ENCODE peak calls at places on chromosomes 6 and 20, in ten cellular contexts. W, O, I, L, R, N, J, F, S and C are unnamed samples.

GRCh38 chr6:26233608-26234420 is 131.2 kb upstream of the BTN3A2 start:
- DNase-seq in W (peak; percentile 75), O (peak; percentile 66), I (peak; percentile 58), L (peak; percentile 73), R (peak; percentile 77), N (peak; percentile 94), J (peak; percentile 80), F (peak; percentile 79), S (peak; percentile 63), C (no peak)

GRCh38 chr6:29907637-29908340 is 34.5 kb upstream of the HLA-A start:
- DNase-seq in W (no peak), O (no peak), I (no peak), L (no peak), R (no peak), N (no peak), J (no peak), F (no peak), S (no peak), C (no peak)

GRCh38 chr6:90212274-90212673 is 84.4 kb downstream of the BACH2 start:
- DNase-seq in W (no peak), O (no peak), I (no peak), L (no peak), R (no peak), N (no peak), J (no peak), F (no peak), S (no peak), C (no peak)

GRCh38 chr6:149843051-149843633 is 21.0 kb downstream of the LRP11 start:
- DNase-seq in W (no peak), O (no peak), I (no peak), L (no peak), R (no peak), N (no peak), J (no peak), F (no peak), S (no peak), C (no peak)

GRCh38 chr6:33294086-33294823 is 4.5 kb downstream of the RGL2 start:
- DNase-seq in W (no peak), O (no peak), I (no peak), L (no peak), R (no peak), N (no peak), J (no peak), F (no peak), S (no peak), C (no peak)

GRCh38 chr6:27743787-27744186 is 168.4 kb downstream of the OR2B2 start:
- DNase-seq in W (no peak), O (no peak), I (no peak), L (no peak), R (no peak), N (no peak), J (no peak), F (no peak), S (no peak), C (no peak)

GRCh38 chr6:132751306-132751705 is 6.4 kb downstream of the VNN2 start:
- DNase-seq in W (peak; percentile 48), O (no peak), I (no peak), L (no peak), R (no peak), N (no peak), J (no peak), F (no peak), S (no peak), C (no peak)

GRCh38 chr6:139940741-139941712 is 566.6 kb upstream of the CITED2 start:
- DNase-seq in W (peak; percentile 17), O (no peak), I (no peak), L (no peak), R (no peak), N (no peak), J (no peak), F (no peak), S (no peak), C (no peak)

GRCh38 chr20:49497217-49497560 is 14.7 kb upstream of the KCNB1 start:
- DNase-seq in W (no peak), O (no peak), I (no peak), L (no peak), R (no peak), N (no peak), J (no peak), F (no peak), S (no peak), C (no peak)

GRCh38 chr6:42281570-42281969 is 63.9 kb upstream of the MRPS10 start:
- DNase-seq in W (no peak), O (no peak), I (no peak), L (no peak), R (no peak), N (no peak), J (no peak), F (no peak), S (no peak), C (no peak)

GRCh38 chr20:39983655-39984054 is 705.4 kb downstream of the MAFB start:
- DNase-seq in W (no peak), O (no peak), I (no peak), L (no peak), R (no peak), N (no peak), J (no peak), F (no peak), S (no peak), C (no peak)

GRCh38 chr20:39983183-39983582 is 705.9 kb downstream of the MAFB start:
- DNase-seq in W (no peak), O (no peak), I (no peak), L (no peak), R (no peak), N (no peak), J (no peak), F (no peak), S (no peak), C (no peak)

GRCh38 chr20:39988991-39989390 is 700.0 kb downstream of the MAFB start:
- DNase-seq in W (no peak), O (no peak), I (no peak), L (no peak), R (no peak), N (no peak), J (no peak), F (no peak), S (no peak), C (no peak)

GRCh38 chr20:39986231-39986904 is 702.7 kb downstream of the MAFB start:
- DNase-seq in W (no peak), O (no peak), I (no peak), L (peak; percentile 87), R (peak; percentile 38), N (peak; percentile 53), J (peak; percentile 62), F (peak; percentile 20), S (peak; percentile 58), C (peak; percentile 71)

GRCh38 chr20:39985276-39985675 is 703.8 kb downstream of the MAFB start:
- DNase-seq in W (no peak), O (no peak), I (no peak), L (no peak), R (no peak), N (no peak), J (no peak), F (no peak), S (no peak), C (no peak)
- H3K4me3 ChIP-seq in W (no peak overlapping the region), O (no peak overlapping the region), I (no peak overlapping the region), L (no peak overlapping the region), R (no peak overlapping the region), N (no peak overlapping the region), J (no peak overlapping the region), F (no peak overlapping the region), S (no peak overlapping the region), C (no peak overlapping the region)

GRCh38 chr6:4712291-4712690 is 63.9 kb upstream of the CDYL start:
- DNase-seq in W (no peak), O (no peak), I (no peak), L (no peak), R (no peak), N (no peak), J (no peak), F (no peak), S (no peak), C (no peak)

GRCh38 chr6:4703367-4703766 is 72.8 kb upstream of the CDYL start:
- DNase-seq in W (no peak), O (no peak), I (no peak), L (no peak), R (no peak), N (no peak), J (no peak), F (no peak), S (no peak), C (no peak)

GRCh38 chr6:4707011-4707410 is 69.2 kb upstream of the CDYL start:
- DNase-seq in W (no peak), O (no peak), I (no peak), L (no peak), R (no peak), N (no peak), J (no peak), F (no peak), S (no peak), C (no peak)
- H3K4me1 ChIP-seq in W (no peaks in the 10 kb centered on the region), O (no peaks in the 10 kb centered on the region), I (no peaks in the 10 kb centered on the region), L (no peaks in the 10 kb centered on the region), R (no peaks in the 10 kb centered on the region), N (no peaks in the 10 kb centered on the region), J (no peaks in the 10 kb centered on the region), F (no peaks in the 10 kb centered on the region), S (no peaks in the 10 kb centered on the region), C (no peaks in the 10 kb centered on the region)

DNA sequence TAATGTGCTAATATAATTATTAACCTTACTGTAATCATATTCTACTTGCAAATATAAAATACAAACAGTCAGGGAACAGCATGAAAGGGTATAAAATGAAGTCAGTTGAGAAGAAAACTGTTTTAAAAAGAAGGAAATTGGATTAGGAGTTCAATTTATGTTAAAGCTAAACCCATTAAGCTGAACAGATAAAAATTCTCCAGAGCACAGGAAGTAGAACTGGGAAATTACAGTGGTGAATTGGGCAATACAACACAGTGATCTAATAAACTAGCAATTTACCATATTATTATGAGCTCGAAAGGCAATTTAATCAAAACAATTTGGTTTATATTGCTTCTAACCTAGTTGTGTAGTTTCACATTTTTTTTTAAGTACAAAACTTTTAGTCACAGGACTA is 407.4 kb upstream of the RGS17 start:
- DNase-seq in W (no peak), O (no peak), I (no peak), L (no peak), R (peak; percentile 91), N (no peak), J (no peak), F (no peak), S (no peak), C (no peak)
- H3K4me3 ChIP-seq in W (no peak overlapping the region), O (no peak overlapping the region), I (no peak overlapping the region), L (no peak overlapping the region), R (no peak overlapping the region), N (no peak overlapping the region), J (no peak overlapping the region), F (no peak overlapping the region), S (no peak overlapping the region), C (no peak overlapping the region)

DNA sequence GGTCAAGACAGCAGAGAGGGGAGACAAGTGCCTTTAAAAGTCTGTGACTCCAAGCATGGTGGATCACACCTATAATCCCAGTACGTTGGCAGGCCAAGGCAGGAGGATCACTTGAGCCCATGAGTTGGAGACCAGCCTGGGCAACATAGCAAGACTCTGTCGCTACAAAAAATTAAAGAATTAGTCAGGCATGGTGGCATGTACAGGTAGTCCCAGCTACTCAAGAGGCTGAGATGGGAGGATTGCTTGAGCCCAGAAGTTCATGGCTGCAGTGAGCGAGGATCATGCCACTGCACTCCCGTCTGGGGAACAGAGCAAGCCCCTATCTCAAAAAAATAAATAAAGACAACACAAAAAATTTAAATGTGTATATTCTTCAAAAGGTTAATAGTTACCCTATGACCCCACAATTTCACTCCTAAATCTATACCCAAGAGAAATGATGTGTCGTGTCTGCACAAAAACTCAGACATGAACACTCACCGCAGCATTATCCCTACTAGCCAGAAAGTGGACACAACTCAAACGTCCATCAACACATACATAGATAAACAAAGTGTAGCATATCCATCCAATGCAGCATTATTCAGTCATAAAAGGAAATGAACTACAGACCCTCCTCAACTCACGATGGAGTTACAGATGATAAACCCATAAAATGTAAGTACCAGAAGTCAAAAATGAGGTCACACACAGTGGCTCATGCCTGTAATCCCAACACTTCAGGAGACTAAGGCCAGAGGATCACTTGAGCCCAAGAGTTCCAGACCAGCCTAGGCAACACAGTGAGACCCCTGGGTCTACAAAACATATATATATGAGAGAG is 23.9 kb downstream of the ZMYND8 start:
- DNase-seq in W (no peak), O (no peak), I (no peak), L (no peak), R (no peak), N (no peak), J (no peak), F (no peak), S (no peak), C (no peak)
- H3K4me1 ChIP-seq in W (peaks cover 7% of the 10 kb centered on the region), O (no peaks in the 10 kb centered on the region), I (peaks cover 94% of the 10 kb centered on the region), L (peaks cover 32% of the 10 kb centered on the region), R (peaks cover 21% of the 10 kb centered on the region), N (peaks cover 15% of the 10 kb centered on the region), J (peaks cover 53% of the 10 kb centered on the region), F (no peaks in the 10 kb centered on the region), S (peaks cover 97% of the 10 kb centered on the region), C (peaks cover 7% of the 10 kb centered on the region)